ENCODE peak calls at places on chromosome 10, in ten cellular contexts. D is caudate nucleus; O is endothelial cell; W is MM.1S; L is AG08395; S is CD8-positive, alpha-beta T cell; V is activated CD8-positive, alpha-beta memory T cell treated with anti-CD3 and anti-CD28 coated beads for 1 hour; X is BE2C; R is OCI-LY7; Q is posterior vena cava. G is an unnamed sample.

GRCh38 chr10:124152781-124153600 is 59.6 kb upstream of the CHST15 start:
- DNase-seq in D (no peak), O (peak; percentile 42), W (peak; percentile 98), L (peak; percentile 93), S (peak; percentile 16), V (peak; percentile 2), X (no peak), R (peak; percentile 88), Q (peak; percentile 83), G (no peak)

GRCh38 chr10:113463777-113464176 is 89.1 kb upstream of the HABP2 start:
- DNase-seq in D (no peak), O (peak; percentile 8), W (no peak), L (peak; percentile 31), S (no peak), V (no peak), X (peak; percentile 13), R (no peak), Q (no peak), G (no peak)

GRCh38 chr10:91410638-91411367 is 659 bp downstream of the HECTD2 start:
- DNase-seq in D (no peak), O (no peak), W (peak; percentile 57), L (peak; percentile 38), S (no peak), V (no peak), X (no peak), R (no peak), Q (no peak), G (peak; percentile 8)

GRCh38 chr10:17779761-17780160 is 27.8 kb downstream of the TMEM236 start:
- DNase-seq in D (no peak), O (no peak), W (no peak), L (no peak), S (no peak), V (no peak), X (no peak), R (no peak), Q (no peak), G (no peak)

GRCh38 chr10:101052285-101052684 is 9.5 kb upstream of the KAZALD1 start:
- DNase-seq in D (no peak), O (no peak), W (no peak), L (peak; percentile 68), S (no peak), V (no peak), X (no peak), R (no peak), Q (no peak), G (no peak)

GRCh38 chr10:79404231-79404609 is 41.2 kb downstream of the ZCCHC24 start:
- DNase-seq in D (no peak), O (peak; percentile 65), W (no peak), L (peak; percentile 88), S (no peak), V (no peak), X (peak; percentile 43), R (no peak), Q (peak; percentile 94), G (no peak)

GRCh38 chr10:97923476-97923875 is 73.8 kb downstream of the GOLGA7B start:
- DNase-seq in D (no peak), O (no peak), W (no peak), L (no peak), S (no peak), V (no peak), X (no peak), R (no peak), Q (peak; percentile 22), G (no peak)

GRCh38 chr10:121681171-121681752 is 83.0 kb upstream of the FGFR2 start:
- DNase-seq in D (no peak), O (no peak), W (no peak), L (no peak), S (no peak), V (no peak), X (no peak), R (no peak), Q (no peak), G (no peak)

GRCh38 chr10:3668276-3668960 is 116.6 kb downstream of the KLF6 start:
- DNase-seq in D (no peak), O (peak; percentile 24), W (no peak), L (no peak), S (peak; percentile 44), V (peak; percentile 38), X (peak; percentile 22), R (peak; percentile 59), Q (peak; percentile 89), G (no peak)

GRCh38 chr10:1057106-1057657 is 997 bp downstream of the WDR37 start:
- DNase-seq in D (no peak), O (peak; percentile 41), W (no peak), L (no peak), S (no peak), V (no peak), X (no peak), R (peak; percentile 36), Q (peak; percentile 84), G (no peak)

GRCh38 chr10:69742928-69743602 is 58.6 kb upstream of the COL13A1 start:
- DNase-seq in D (no peak), O (peak; percentile 74), W (no peak), L (peak; percentile 53), S (no peak), V (no peak), X (peak; percentile 74), R (no peak), Q (peak; percentile 68), G (no peak)

GRCh38 chr10:60666221-60666620 is 112.1 kb upstream of the CDK1 start:
- DNase-seq in D (no peak), O (no peak), W (no peak), L (no peak), S (no peak), V (no peak), X (no peak), R (no peak), Q (no peak), G (no peak)

GRCh38 chr10:88802430-88802829 is at the start of gene LIPM:
- DNase-seq in D (no peak), O (no peak), W (no peak), L (no peak), S (no peak), V (no peak), X (no peak), R (no peak), Q (no peak), G (no peak)

GRCh38 chr10:106440767-106441166 is 723.7 kb downstream of the SORCS1 start:
- DNase-seq in D (no peak), O (no peak), W (no peak), L (peak; percentile 3), S (no peak), V (no peak), X (no peak), R (no peak), Q (no peak), G (no peak)

GRCh38 chr10:100736144-100736808 is 9.1 kb upstream of the PAX2 start:
- DNase-seq in D (no peak), O (no peak), W (no peak), L (no peak), S (no peak), V (no peak), X (no peak), R (no peak), Q (no peak), G (no peak)